ENCODE peak calls at places on chromosomes 5 and 9, in five cellular contexts. X is neural progenitor cell, A is HCT116, L is GM23338, M is GM23248. Y is an unnamed sample.
A peak's percentile ranks its signal among the peaks of the same experiment; 100 is the strongest.

GRCh38 chr5:177124486-177124991 is 9.0 kb upstream of the NSD1 start:
- DNase-seq in X (no peak), A (peak; percentile 34), L (peak; percentile 95), M (no peak), Y (no peak)

GRCh38 chr5:69312459-69313160 is 20.0 kb downstream of the CCDC125 start:
- DNase-seq in A (no peak), X (no peak), L (no peak), M (no peak), Y (no peak)

GRCh38 chr9:34510032-34510431 is 12.8 kb downstream of the ENHO start:
- DNase-seq in L (no peak), A (no peak), X (no peak), M (no peak), Y (no peak)

GRCh38 chr5:129724222-129724621 is 23.7 kb upstream of the MINAR2 start:
- DNase-seq in A (no peak), L (peak; percentile 69), M (no peak), X (peak; percentile 37), Y (no peak)

GRCh38 chr9:105637787-105638395 is 24.4 kb upstream of the TAL2 start:
- DNase-seq in X (no peak), L (peak; percentile 48), A (no peak), M (peak; percentile 16), Y (no peak)

GRCh38 chr5:3597727-3598082 is 2.1 kb downstream of the IRX1 start:
- DNase-seq in M (peak; percentile 58), L (no peak), X (no peak), A (no peak), Y (no peak)

GRCh38 chr5:88401671-88402070 is 133.0 kb upstream of the TMEM161B start:
- DNase-seq in A (no peak), M (no peak), X (no peak), L (no peak), Y (no peak)

GRCh38 chr5:35815089-35815936 is 41.4 kb upstream of the IL7R start:
- DNase-seq in X (peak; percentile 52), M (peak; percentile 50), L (peak; percentile 81), A (peak; percentile 2), Y (peak; percentile 27)

GRCh38 chr9:83247732-83248131 is 184.8 kb upstream of the RASEF start:
- DNase-seq in L (no peak), A (no peak), M (no peak), X (no peak), Y (no peak)

GRCh38 chr5:67374378-67374777 is 177.8 kb upstream of the CD180 start:
- DNase-seq in A (no peak), X (no peak), L (no peak), M (no peak), Y (no peak)

GRCh38 chr9:96612966-96613589 is 6.6 kb downstream of the CDC14B start:
- DNase-seq in A (no peak), L (no peak), X (no peak), M (no peak), Y (no peak)

GRCh38 chr5:73447234-73448071 is 1.1 kb downstream of the FOXD1 start:
- DNase-seq in L (peak; percentile 66), M (peak; percentile 88), X (peak; percentile 79), A (no peak), Y (peak; percentile 54)

GRCh38 chr9:137084526-137084925 is 2.3 kb upstream of the MAN1B1 start:
- DNase-seq in M (no peak), X (no peak), L (no peak), A (no peak), Y (no peak)

GRCh38 chr9:77218612-77219011 is 41.3 kb downstream of the VPS13A start:
- DNase-seq in M (peak; percentile 82), A (no peak), X (no peak), L (no peak), Y (no peak)

GRCh38 chr5:112179290-112179689 is 239.8 kb downstream of the EPB41L4A start:
- DNase-seq in X (no peak), L (no peak), M (no peak), A (no peak), Y (no peak)

GRCh38 chr9:128771094-128771721 is 519 bp downstream of the ZER1 start:
- DNase-seq in A (no peak), M (peak; percentile 64), X (no peak), L (no peak), Y (peak; percentile 53)

GRCh38 chr9:128550770-128551651 is 1.4 kb upstream of the SPTAN1 start:
- DNase-seq in M (peak; percentile 75), A (no peak), X (peak; percentile 88), L (peak; percentile 49), Y (peak; percentile 16)

GRCh38 chr9:20236676-20237075 is 385.6 kb downstream of the MLLT3 start:
- DNase-seq in L (no peak), X (no peak), A (no peak), M (no peak), Y (peak; percentile 26)

GRCh38 chr9:135957431-135957830 is 3.7 kb downstream of the UBAC1 start:
- DNase-seq in M (no peak), A (no peak), L (no peak), X (no peak), Y (no peak)

GRCh38 chr9:97220894-97221477 is 86.5 kb upstream of the CCDC180 start:
- DNase-seq in L (peak; percentile 56), X (peak; percentile 46), A (no peak), M (no peak), Y (peak; percentile 4)

GRCh38 chr5:137374110-137374853 is 124.8 kb downstream of the SPOCK1 start:
- DNase-seq in A (no peak), M (no peak), L (no peak), X (no peak), Y (peak; percentile 11)

DNA sequence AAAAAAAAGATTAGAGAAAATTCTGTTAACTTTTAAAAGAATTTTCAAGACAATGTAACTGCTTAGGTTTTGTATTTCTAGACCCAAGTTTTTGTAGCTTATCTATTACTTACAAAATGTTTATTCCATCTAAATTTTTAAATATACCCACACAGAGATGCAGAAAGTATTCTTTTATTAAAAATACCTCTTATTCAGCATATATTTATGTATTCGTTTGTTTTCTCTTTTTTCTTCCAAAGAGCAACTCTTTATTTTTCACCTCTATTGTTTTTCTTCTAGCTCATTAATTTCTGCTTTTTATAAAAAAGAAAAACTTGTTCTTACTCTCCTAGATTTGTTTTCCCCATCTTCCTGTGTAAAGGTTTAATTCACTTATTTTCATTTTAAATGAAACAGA is 180.3 kb downstream of the ZDHHC21 start:
- DNase-seq in A (no peak), L (no peak), X (no peak), M (no peak), Y (no peak)
- TF ChIP-seq EZH2phosphoT487 in A (no peak), L (no peak), X (no peak), M (no peak), Y (no peak)

GRCh38 chr5:7714697-7715096 is 136.2 kb downstream of the CFAP90 start:
- DNase-seq in L (no peak), X (no peak), A (no peak), M (no peak), Y (no peak)

GRCh38 chr5:7717691-7718090 is 133.2 kb downstream of the CFAP90 start:
- DNase-seq in L (no peak), M (peak; percentile 6), A (no peak), X (no peak), Y (no peak)

DNA sequence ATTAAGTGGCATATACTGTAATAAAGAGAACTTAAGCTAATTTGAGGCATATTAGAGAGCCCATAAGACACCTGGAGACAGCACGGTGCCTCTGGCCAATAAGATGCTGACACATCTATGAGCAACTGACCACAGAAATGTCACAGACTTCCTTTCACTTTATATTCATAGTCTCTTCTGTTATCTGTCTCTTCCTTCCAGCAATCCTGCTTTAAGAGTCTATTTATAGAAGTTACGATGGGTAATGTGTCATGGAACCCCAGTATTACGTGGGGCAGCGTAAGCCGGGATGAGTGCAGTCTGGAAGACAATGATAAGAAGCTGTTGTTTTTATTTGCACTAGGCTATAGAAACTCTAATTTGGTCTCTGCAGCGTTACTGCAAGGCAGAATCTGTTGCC is 136.8 kb downstream of the CFAP90 start:
- DNase-seq in X (no peak), A (no peak), M (peak; percentile 45), L (no peak), Y (peak; percentile 14)
- TF ChIP-seq EZH2phosphoT487 in X (no peak), A (no peak), M (no peak), L (no peak), Y (no peak)

GRCh38 chr9:37364136-37364535 is 58.4 kb upstream of the GRHPR start:
- DNase-seq in A (no peak), M (no peak), X (no peak), L (no peak), Y (no peak)

GRCh38 chr9:37362430-37362829 is 60.1 kb upstream of the GRHPR start:
- DNase-seq in A (no peak), M (no peak), L (no peak), X (no peak), Y (no peak)

GRCh38 chr9:37363124-37363523 is 59.4 kb upstream of the GRHPR start:
- DNase-seq in L (no peak), A (no peak), X (no peak), M (no peak), Y (no peak)

GRCh38 chr9:37369671-37370070 is 52.8 kb upstream of the GRHPR start:
- DNase-seq in A (no peak), M (no peak), L (no peak), X (no peak), Y (no peak)

DNA sequence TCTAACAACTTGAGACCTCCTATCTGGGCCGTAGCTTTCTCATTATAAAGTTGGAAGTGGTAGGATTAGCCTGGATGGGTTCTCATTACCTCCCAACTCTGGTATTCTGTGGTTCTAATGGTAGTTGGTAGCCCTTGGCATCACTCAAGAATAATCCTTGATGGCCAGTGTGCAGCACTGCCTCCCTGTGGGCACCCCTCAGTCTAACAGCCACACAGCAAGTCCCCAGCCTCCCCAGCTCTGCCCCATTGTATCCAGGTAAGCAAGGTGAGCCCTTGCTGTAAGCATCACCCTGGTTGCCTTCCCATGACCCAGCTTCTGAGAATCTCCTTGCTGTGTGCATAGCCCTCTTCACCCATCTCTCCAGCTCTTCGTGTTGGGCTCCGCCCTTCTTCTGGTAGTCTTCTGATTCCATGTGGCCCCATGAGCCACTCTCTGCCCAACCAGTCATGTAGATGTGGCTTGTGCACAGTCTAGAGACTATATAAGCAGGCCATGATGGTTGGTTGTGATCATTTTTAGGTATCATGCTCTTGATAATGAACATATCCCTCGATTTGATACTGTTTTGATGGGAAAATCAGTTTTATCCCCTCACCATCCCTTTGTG is 57.6 kb upstream of the GRHPR start:
- DNase-seq in A (no peak), X (no peak), L (peak; percentile 65), M (peak; percentile 17), Y (no peak)
- TF ChIP-seq EZH2phosphoT487 in A (no peak), X (no peak), L (no peak), M (no peak), Y (no peak)

GRCh38 chr9:114696814-114697544 is 15.0 kb upstream of the TEX48 start:
- DNase-seq in M (peak; percentile 54), L (no peak), A (no peak), X (no peak), Y (no peak)

GRCh38 chr9:114694146-114694545 is 12.2 kb upstream of the TEX48 start:
- DNase-seq in A (no peak), M (peak; percentile 62), X (no peak), L (no peak), Y (no peak)

GRCh38 chr9:114701971-114702370 is 20.0 kb upstream of the TEX48 start:
- DNase-seq in X (no peak), L (no peak), M (no peak), A (no peak), Y (no peak)

GRCh38 chr9:114694719-114695269 is 12.8 kb upstream of the TEX48 start:
- DNase-seq in A (no peak), X (no peak), M (peak; percentile 38), L (no peak), Y (no peak)

DNA sequence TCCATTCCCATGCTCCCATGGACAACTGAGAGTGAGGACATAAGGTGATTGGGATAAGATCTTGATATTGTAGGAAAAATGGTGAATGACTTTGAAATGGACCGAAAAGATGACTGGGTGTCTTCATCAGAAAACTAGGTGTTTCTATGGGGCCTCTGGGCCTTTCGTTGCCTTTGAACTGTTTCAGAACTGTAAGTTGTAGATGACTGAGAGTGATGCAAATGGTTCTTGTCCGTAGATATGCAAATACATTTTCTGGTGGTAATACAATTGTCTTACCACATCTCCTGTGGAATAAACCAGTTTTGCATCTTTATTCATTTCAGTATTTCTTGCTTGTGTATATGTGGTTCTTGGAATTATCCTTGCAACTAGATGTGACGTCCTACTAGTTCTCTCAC is 16.0 kb upstream of the TEX48 start:
- DNase-seq in M (no peak), A (no peak), X (no peak), L (no peak), Y (no peak)
- TF ChIP-seq EZH2phosphoT487 in M (no peak), A (no peak), X (no peak), L (no peak), Y (no peak)

Y was measured in hepatocyte.